ENCODE peak calls at places on chromosomes 5 and 9, in five cellular contexts. Q is fibroblast of lung, V is activated T-helper 1 cell treated with Interleukin-2 at 50 U/mL for 16 hours, R is endothelial cell, N is fibroblast of the aortic adventitia. U is an unnamed sample.

GRCh38 chr9:3240651-3241268 is 285.0 kb downstream of the RFX3 start:
- DNase-seq in Q (peak; percentile 70), V (peak; percentile 11), R (peak; percentile 53), N (peak; percentile 67), U (peak; percentile 81)

GRCh38 chr5:65190328-65191053 is 291.2 kb downstream of the ADAMTS6 start:
- DNase-seq in R (no peak), N (peak; percentile 98), V (no peak), Q (peak; percentile 97), U (peak; percentile 96)

GRCh38 chr9:69824497-69825252 is 4.1 kb downstream of the CFAP95 start:
- DNase-seq in V (no peak), N (no peak), R (no peak), Q (no peak), U (no peak)

GRCh38 chr5:169029661-169030274 is 271.2 kb downstream of the SLIT3 start:
- DNase-seq in R (no peak), Q (no peak), V (no peak), N (peak; percentile 67), U (no peak)

GRCh38 chr5:90932052-90932699 is 373.6 kb downstream of the ADGRV1 start:
- DNase-seq in V (no peak), N (peak; percentile 76), R (peak; percentile 54), Q (peak; percentile 78), U (peak; percentile 89)

GRCh38 chr5:1468247-1468612 is 23.0 kb upstream of the SLC6A3 start:
- DNase-seq in N (peak; percentile 7), V (no peak), R (peak; percentile 74), Q (peak; percentile 16), U (peak; percentile 34)

GRCh38 chr5:129905467-129906176 is 1.4 kb downstream of the CHSY3 start:
- DNase-seq in Q (peak; percentile 9), R (peak; percentile 19), N (no peak), V (no peak), U (peak; percentile 18)

GRCh38 chr9:101029300-101030021 is 934 bp downstream of the PLPPR1 start:
- DNase-seq in V (no peak), N (no peak), Q (no peak), R (no peak), U (peak; percentile 0)

GRCh38 chr5:72649449-72649848 is 142.2 kb upstream of the ZNF366 start:
- DNase-seq in N (no peak), V (no peak), R (no peak), Q (no peak), U (peak; percentile 44)

GRCh38 chr9:79570449-79571308 is 1.1 kb upstream of the TLE4 start:
- DNase-seq in R (peak; percentile 61), N (peak; percentile 46), V (no peak), Q (peak; percentile 64), U (peak; percentile 76)

U was measured in choroid plexus epithelial cell.